ENCODE peak calls at places on chromosomes 13 and 19, in six cellular contexts. One of them, this sample, is unnamed.

GRCh38 chr13:36154567-36155231 is 23.5 kb upstream of the DCLK1 start:
- DNase-seq in GM12878: no peak
- DNase-seq in A549: no peak
- DNase-seq in NB4: no peak
- DNase-seq in HepG2: no peak
- DNase-seq in endothelial cell of umbilical vein: no peak
- DNase-seq in this sample: no peak

GRCh38 chr19:5046339-5047039 is 77.6 kb downstream of the KDM4B start:
- DNase-seq in GM12878: no peak
- DNase-seq in A549: peak
- DNase-seq in NB4: peak
- DNase-seq in HepG2: peak
- DNase-seq in endothelial cell of umbilical vein: no peak
- DNase-seq in this sample: no peak

GRCh38 chr13:38202730-38203129 is 146.9 kb upstream of the UFM1 start:
- DNase-seq in GM12878: no peak
- DNase-seq in A549: no peak
- DNase-seq in NB4: no peak
- DNase-seq in HepG2: no peak
- DNase-seq in endothelial cell of umbilical vein: no peak
- DNase-seq in this sample: no peak

GRCh38 chr13:43072394-43072793 is 49.0 kb downstream of the DNAJC15 start:
- DNase-seq in GM12878: no peak
- DNase-seq in A549: no peak
- DNase-seq in NB4: peak
- DNase-seq in HepG2: no peak
- DNase-seq in endothelial cell of umbilical vein: no peak
- DNase-seq in this sample: no peak

GRCh38 chr13:98910501-98910951 is 67.3 kb downstream of the DOCK9 start:
- DNase-seq in GM12878: no peak
- DNase-seq in A549: peak
- DNase-seq in NB4: peak
- DNase-seq in HepG2: peak
- DNase-seq in endothelial cell of umbilical vein: peak
- DNase-seq in this sample: no peak

GRCh38 chr13:48562296-48563066 is 29.6 kb upstream of the RCBTB2 start:
- DNase-seq in GM12878: peak
- DNase-seq in A549: no peak
- DNase-seq in NB4: peak
- DNase-seq in HepG2: no peak
- DNase-seq in endothelial cell of umbilical vein: no peak
- DNase-seq in this sample: no peak

GRCh38 chr19:43306097-43306496 is 36.8 kb upstream of the PSG9 start:
- DNase-seq in GM12878: no peak
- DNase-seq in A549: no peak
- DNase-seq in NB4: no peak
- DNase-seq in HepG2: no peak
- DNase-seq in endothelial cell of umbilical vein: no peak
- DNase-seq in this sample: no peak

GRCh38 chr19:46860125-46860845 is 512 bp upstream of the ARHGAP35 start:
- DNase-seq in GM12878: peak
- DNase-seq in A549: peak
- DNase-seq in NB4: peak
- DNase-seq in HepG2: peak
- DNase-seq in endothelial cell of umbilical vein: peak
- DNase-seq in this sample: peak

GRCh38 chr13:25971499-25972145 is 80.2 kb downstream of the SHISA2 start:
- DNase-seq in GM12878: no peak
- DNase-seq in A549: no peak
- DNase-seq in NB4: no peak
- DNase-seq in HepG2: no peak
- DNase-seq in endothelial cell of umbilical vein: no peak
- DNase-seq in this sample: no peak

GRCh38 chr13:45849408-45849807 is 2.1 kb downstream of the SIAH3 start:
- DNase-seq in GM12878: no peak
- DNase-seq in A549: no peak
- DNase-seq in NB4: peak
- DNase-seq in HepG2: no peak
- DNase-seq in endothelial cell of umbilical vein: no peak
- DNase-seq in this sample: no peak

GRCh38 chr13:86986448-86986847 is 684.7 kb upstream of the SLITRK5 start:
- DNase-seq in GM12878: no peak
- DNase-seq in A549: peak
- DNase-seq in NB4: no peak
- DNase-seq in HepG2: peak
- DNase-seq in endothelial cell of umbilical vein: no peak
- DNase-seq in this sample: no peak

GRCh38 chr13:100828226-100828625 is 153.6 kb upstream of the TMTC4 start:
- DNase-seq in GM12878: no peak
- DNase-seq in A549: no peak
- DNase-seq in NB4: peak
- DNase-seq in HepG2: peak
- DNase-seq in endothelial cell of umbilical vein: no peak
- DNase-seq in this sample: no peak

GRCh38 chr19:41616785-41617621 is 9.9 kb downstream of the CEACAM4 start:
- DNase-seq in GM12878: no peak
- DNase-seq in A549: peak
- DNase-seq in NB4: peak
- DNase-seq in HepG2: peak
- DNase-seq in endothelial cell of umbilical vein: peak
- DNase-seq in this sample: no peak

GRCh38 chr19:13998426-13998825 is 7.7 kb downstream of the RFX1 start:
- DNase-seq in GM12878: no peak
- DNase-seq in A549: no peak
- DNase-seq in NB4: no peak
- DNase-seq in HepG2: no peak
- DNase-seq in endothelial cell of umbilical vein: no peak
- DNase-seq in this sample: no peak

GRCh38 chr19:13693933-13694332 is 70.4 kb upstream of the MRI1 start:
- DNase-seq in GM12878: no peak
- DNase-seq in A549: no peak
- DNase-seq in NB4: no peak
- DNase-seq in HepG2: no peak
- DNase-seq in endothelial cell of umbilical vein: no peak
- DNase-seq in this sample: no peak

GRCh38 chr19:17334414-17335409 is at the start of gene ANO8:
- DNase-seq in GM12878: peak
- DNase-seq in A549: peak
- DNase-seq in NB4: peak
- DNase-seq in HepG2: peak
- DNase-seq in endothelial cell of umbilical vein: peak
- DNase-seq in this sample: peak

GRCh38 chr19:17332677-17333581 is 1.7 kb downstream of the ANO8 start:
- DNase-seq in GM12878: peak
- DNase-seq in A549: peak
- DNase-seq in NB4: peak
- DNase-seq in HepG2: peak
- DNase-seq in endothelial cell of umbilical vein: peak
- DNase-seq in this sample: peak

GRCh38 chr19:17335575-17335974 is 920 bp upstream of the ANO8 start:
- DNase-seq in GM12878: no peak
- DNase-seq in A549: no peak
- DNase-seq in NB4: no peak
- DNase-seq in HepG2: no peak
- DNase-seq in endothelial cell of umbilical vein: no peak
- DNase-seq in this sample: no peak

GRCh38 chr19:17332360-17332676 is 2.3 kb downstream of the ANO8 start:
- DNase-seq in GM12878: no peak
- DNase-seq in A549: no peak
- DNase-seq in NB4: no peak
- DNase-seq in HepG2: no peak
- DNase-seq in endothelial cell of umbilical vein: no peak
- DNase-seq in this sample: no peak

DNA sequence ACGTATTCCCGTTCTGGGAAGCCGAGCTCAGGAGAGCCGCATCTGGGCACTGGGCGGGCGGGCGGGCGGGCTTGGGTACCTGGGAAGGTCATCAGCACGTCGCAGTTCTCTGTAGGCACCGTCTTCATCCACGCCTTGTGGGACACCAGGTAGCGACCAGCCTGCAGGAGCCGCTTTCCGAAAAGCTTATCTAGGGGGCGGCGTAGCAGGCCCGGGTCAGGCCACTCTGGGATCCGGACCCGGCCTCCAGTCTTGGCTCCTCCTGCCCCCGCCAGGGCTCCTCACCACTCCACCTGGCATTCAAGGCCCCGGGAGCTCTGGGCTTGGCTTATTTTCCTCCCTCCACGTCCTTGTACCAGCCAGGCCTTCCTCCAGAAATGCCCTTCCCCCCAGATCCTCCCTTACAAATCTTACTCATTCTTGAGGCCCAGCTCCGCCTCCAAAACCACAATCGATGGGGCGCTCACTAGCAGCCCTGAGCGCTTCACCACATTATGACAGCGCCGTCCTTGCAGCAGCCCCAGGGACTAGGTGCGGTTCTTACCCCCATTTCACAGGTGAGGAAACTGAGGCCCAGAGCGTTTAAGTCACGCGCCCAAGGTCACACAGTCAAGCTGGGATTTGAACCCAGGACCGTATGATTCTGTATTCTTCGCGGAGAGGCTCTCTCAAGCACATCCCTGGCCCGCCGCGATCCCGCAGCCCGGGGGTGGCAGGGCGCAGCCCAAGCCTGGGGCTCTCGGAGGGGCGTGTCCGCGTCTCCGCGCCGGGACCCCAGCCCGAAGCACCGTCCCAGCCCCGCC is 843 bp downstream of the ANO8 start:
- DNase-seq in GM12878: peak
- DNase-seq in A549: peak
- DNase-seq in NB4: peak
- DNase-seq in HepG2: no peak
- DNase-seq in endothelial cell of umbilical vein: no peak
- DNase-seq in this sample: peak
- TF ChIP-seq MYC in GM12878: no peak
- TF ChIP-seq MYC in A549: no peak
- TF ChIP-seq MYC in NB4: peak
- TF ChIP-seq MYC in HepG2: no peak
- TF ChIP-seq MYC in endothelial cell of umbilical vein: no peak
- TF ChIP-seq MYC in this sample: no peak

DNA sequence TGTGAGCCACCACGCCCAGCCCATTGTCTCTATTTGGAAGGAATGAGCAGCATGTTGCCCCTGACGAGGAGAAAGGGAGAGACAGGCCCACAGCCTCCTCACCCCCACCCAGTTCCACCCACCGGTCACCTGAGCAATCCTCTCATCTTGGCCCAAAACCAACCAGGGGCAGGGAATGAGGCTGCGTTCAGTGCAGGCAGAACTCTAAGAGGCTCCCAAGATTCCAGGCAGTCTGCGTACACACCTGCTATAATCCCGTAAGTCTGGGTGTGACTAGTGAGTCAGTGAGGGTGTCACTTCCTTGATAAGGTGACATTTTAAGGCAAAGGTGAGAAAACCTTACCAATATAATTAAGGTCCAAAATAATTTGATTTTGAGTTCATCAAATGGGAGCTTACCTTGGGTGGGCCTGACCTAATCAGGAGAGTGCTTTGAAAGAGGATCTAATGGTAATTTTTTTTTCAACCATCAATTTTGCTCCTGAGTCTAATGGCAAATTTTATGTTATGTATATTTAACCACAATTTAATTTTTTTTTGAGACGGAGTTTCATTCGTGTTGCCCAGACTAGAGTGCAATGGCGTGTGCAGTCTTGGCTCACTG is 26.9 kb upstream of the KLF2 start:
- DNase-seq in GM12878: no peak
- DNase-seq in A549: no peak
- DNase-seq in NB4: no peak
- DNase-seq in HepG2: no peak
- DNase-seq in endothelial cell of umbilical vein: no peak
- DNase-seq in this sample: no peak
- TF ChIP-seq MYC in GM12878: no peak
- TF ChIP-seq MYC in A549: no peak
- TF ChIP-seq MYC in NB4: no peak
- TF ChIP-seq MYC in HepG2: no peak
- TF ChIP-seq MYC in endothelial cell of umbilical vein: no peak
- TF ChIP-seq MYC in this sample: no peak

GRCh38 chr19:2303209-2303798 is 4.7 kb downstream of the LINGO3 start:
- DNase-seq in GM12878: no peak
- DNase-seq in A549: no peak
- DNase-seq in NB4: no peak
- DNase-seq in HepG2: no peak
- DNase-seq in endothelial cell of umbilical vein: no peak
- DNase-seq in this sample: no peak

GRCh38 chr19:2305424-2305823 is 2.5 kb downstream of the LINGO3 start:
- DNase-seq in GM12878: no peak
- DNase-seq in A549: no peak
- DNase-seq in NB4: no peak
- DNase-seq in HepG2: no peak
- DNase-seq in endothelial cell of umbilical vein: no peak
- DNase-seq in this sample: no peak

GRCh38 chr19:2300533-2300932 is 7.4 kb downstream of the LINGO3 start:
- DNase-seq in GM12878: no peak
- DNase-seq in A549: no peak
- DNase-seq in NB4: no peak
- DNase-seq in HepG2: no peak
- DNase-seq in endothelial cell of umbilical vein: no peak
- DNase-seq in this sample: no peak

GRCh38 chr19:2305974-2306806 is 1.8 kb downstream of the LINGO3 start:
- DNase-seq in GM12878: no peak
- DNase-seq in A549: no peak
- DNase-seq in NB4: no peak
- DNase-seq in HepG2: no peak
- DNase-seq in endothelial cell of umbilical vein: no peak
- DNase-seq in this sample: no peak

GRCh38 chr19:2302319-2303208 is 5.4 kb downstream of the LINGO3 start:
- DNase-seq in GM12878: no peak
- DNase-seq in A549: no peak
- DNase-seq in NB4: no peak
- DNase-seq in HepG2: no peak
- DNase-seq in endothelial cell of umbilical vein: peak
- DNase-seq in this sample: peak
- TF ChIP-seq MYC in GM12878: no peak
- TF ChIP-seq MYC in A549: no peak
- TF ChIP-seq MYC in NB4: no peak
- TF ChIP-seq MYC in HepG2: no peak
- TF ChIP-seq MYC in endothelial cell of umbilical vein: no peak
- TF ChIP-seq MYC in this sample: no peak

DNA sequence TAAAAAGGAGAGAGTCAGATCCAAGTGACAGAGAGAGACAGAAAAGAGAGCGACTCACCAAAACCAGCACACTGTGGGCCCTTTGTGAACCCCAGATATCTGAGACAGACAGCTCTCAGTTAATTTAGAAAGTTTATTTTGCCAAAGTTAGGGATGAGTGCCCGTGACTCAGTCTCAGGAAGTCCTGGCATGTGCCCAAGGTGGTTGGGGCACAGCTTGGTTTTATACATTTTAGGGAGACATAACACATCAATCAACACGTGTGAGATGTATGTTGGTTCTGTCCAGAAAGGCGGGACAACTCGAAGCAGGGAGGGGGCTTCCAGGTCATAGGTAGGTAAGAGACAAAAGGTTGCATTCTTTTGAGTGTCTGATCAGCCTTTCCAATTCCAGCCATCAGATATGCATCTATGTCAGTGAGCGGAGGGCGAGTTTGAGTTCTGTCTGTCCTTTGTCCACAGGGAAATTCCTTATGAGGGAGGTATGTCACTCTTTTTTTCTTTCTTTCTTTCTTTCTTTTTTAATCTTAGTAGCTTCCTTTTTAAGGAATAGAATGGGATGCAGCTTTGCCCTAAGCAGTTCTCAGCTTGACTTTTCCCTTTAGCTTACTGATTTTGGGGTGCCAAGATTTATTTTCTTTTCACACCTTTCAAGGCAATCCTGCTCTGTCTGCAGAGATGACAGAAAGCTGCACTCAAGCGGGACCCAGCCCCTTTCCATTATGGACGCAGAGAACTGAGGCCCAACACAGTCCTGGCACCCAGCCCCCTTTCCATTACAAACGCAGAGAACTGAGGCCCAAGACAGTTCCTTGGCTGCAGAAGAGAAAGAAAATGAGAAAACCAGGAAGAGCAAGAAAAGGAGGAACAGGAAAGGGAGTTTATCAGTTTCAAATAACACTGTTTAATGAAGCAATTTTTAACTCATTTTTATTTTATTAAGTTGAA is 37.1 kb upstream of the ATP11A start:
- DNase-seq in GM12878: no peak
- DNase-seq in A549: no peak
- DNase-seq in NB4: no peak
- DNase-seq in HepG2: no peak
- DNase-seq in endothelial cell of umbilical vein: no peak
- DNase-seq in this sample: no peak
- TF ChIP-seq MYC in GM12878: no peak
- TF ChIP-seq MYC in A549: no peak
- TF ChIP-seq MYC in NB4: no peak
- TF ChIP-seq MYC in HepG2: no peak
- TF ChIP-seq MYC in endothelial cell of umbilical vein: no peak
- TF ChIP-seq MYC in this sample: no peak

This sample was measured in K562.